ENCODE peak calls at places on chromosomes 3 and 15, in seven cellular contexts. J, A, S, O, B, U and X are unnamed samples.

GRCh38 chr15:63439536-63440264 is 58.1 kb upstream of the CA12 start:
- DNase-seq in J (peak; percentile 67), A (peak; percentile 31), S (no peak), O (no peak), B (no peak), U (no peak), X (no peak)

GRCh38 chr3:182710557-182711157 is 82.6 kb upstream of the ATP11B start:
- DNase-seq in J (peak; percentile 61), A (peak; percentile 27), S (no peak), O (no peak), B (no peak), U (no peak), X (no peak)

GRCh38 chr3:88041005-88041404 is 17.8 kb downstream of the CGGBP1 start:
- DNase-seq in J (no peak), A (no peak), S (no peak), O (no peak), B (no peak), U (no peak), X (no peak)

GRCh38 chr3:40298075-40298474 is 11.4 kb upstream of the EIF1B start:
- DNase-seq in J (no peak), A (no peak), S (no peak), O (no peak), B (no peak), U (no peak), X (no peak)

GRCh38 chr15:75455982-75456531 is 4.6 kb upstream of the SIN3A start:
- DNase-seq in J (peak; percentile 51), A (peak; percentile 47), S (no peak), O (peak; percentile 44), B (peak; percentile 68), U (no peak), X (no peak)

GRCh38 chr3:161149529-161149928 is 44.4 kb upstream of the B3GALNT1 start:
- DNase-seq in J (peak; percentile 80), A (no peak), S (no peak), O (no peak), B (no peak), U (no peak), X (no peak)

GRCh38 chr3:119579366-119580147 is at the start of gene ADPRH:
- DNase-seq in J (peak; percentile 82), A (peak; percentile 23), S (peak; percentile 17), O (peak; percentile 94), B (no peak), U (peak; percentile 19), X (peak; percentile 70)

GRCh38 chr3:171018151-171018935 is 8.2 kb downstream of the SLC2A2 start:
- DNase-seq in J (no peak), A (no peak), S (no peak), O (no peak), B (no peak), U (no peak), X (no peak)

GRCh38 chr3:102525624-102526023 is 90.8 kb downstream of the ZPLD1 start:
- DNase-seq in J (no peak), A (no peak), S (no peak), O (no peak), B (no peak), U (no peak), X (no peak)

GRCh38 chr3:126321490-126321889 is 35.7 kb downstream of the KLF15 start:
- DNase-seq in J (no peak), A (no peak), S (no peak), O (no peak), B (no peak), U (no peak), X (no peak)

GRCh38 chr3:195899701-195900425 is 8.5 kb downstream of the TNK2 start:
- DNase-seq in J (no peak), A (no peak), S (no peak), O (no peak), B (no peak), U (no peak), X (no peak)

GRCh38 chr15:52408823-52409222 is 113.2 kb upstream of the MYO5C start:
- DNase-seq in J (peak; percentile 78), A (no peak), S (no peak), O (no peak), B (no peak), U (no peak), X (no peak)

GRCh38 chr3:184748219-184749135 is 36.6 kb upstream of the MAGEF1 start:
- DNase-seq in J (peak; percentile 70), A (no peak), S (no peak), O (no peak), B (no peak), U (no peak), X (no peak)

GRCh38 chr3:184237211-184237610 is 7.8 kb downstream of the VWA5B2 start:
- DNase-seq in J (no peak), A (no peak), S (no peak), O (no peak), B (no peak), U (no peak), X (no peak)

GRCh38 chr15:41490355-41490754 is 3.3 kb upstream of the ITPKA start:
- DNase-seq in J (peak; percentile 94), A (peak; percentile 93), S (no peak), O (no peak), B (no peak), U (no peak), X (no peak)